ENCODE peak calls at places on chromosomes 5 and 9, in five cellular contexts. Z, V, S, J and F are unnamed samples.

GRCh38 chr5:33631786-33632185 is 191.0 kb downstream of the TARS1 start:
- DNase-seq in Z (peak; percentile 90), V (peak; percentile 43), S (peak; percentile 4), J (no peak), F (peak; percentile 53)

GRCh38 chr5:42993516-42994284 is 46.4 kb downstream of the ANXA2R start:
- DNase-seq in Z (peak; percentile 38), V (peak; percentile 89), S (no peak), J (no peak), F (peak; percentile 88)

GRCh38 chr9:99954108-99954507 is 47.7 kb downstream of the STX17 start:
- DNase-seq in Z (no peak), V (no peak), S (no peak), J (no peak), F (no peak)

GRCh38 chr9:8649157-8649556 is 849.6 kb upstream of the DMAC1 start:
- DNase-seq in Z (no peak), V (no peak), S (no peak), J (no peak), F (no peak)

GRCh38 chr9:126701820-126702500 is 88.2 kb downstream of the LMX1B start:
- DNase-seq in Z (no peak), V (no peak), S (no peak), J (no peak), F (no peak)

GRCh38 chr5:118548761-118549160 is 439.6 kb downstream of the DTWD2 start:
- DNase-seq in Z (peak; percentile 57), V (peak; percentile 52), S (no peak), J (no peak), F (peak; percentile 51)

GRCh38 chr5:159017787-159018186 is 81.9 kb downstream of the EBF1 start:
- DNase-seq in Z (peak; percentile 47), V (peak; percentile 94), S (no peak), J (no peak), F (peak; percentile 92)

GRCh38 chr5:662751-663435 is 30.3 kb downstream of the TPPP start:
- DNase-seq in Z (no peak), V (no peak), S (no peak), J (no peak), F (no peak)

GRCh38 chr5:173625686-173626500 is 9.4 kb upstream of the BOD1 start:
- DNase-seq in Z (no peak), V (peak; percentile 49), S (no peak), J (no peak), F (no peak)

GRCh38 chr5:136013559-136013958 is 15.2 kb upstream of the TGFBI start:
- DNase-seq in Z (no peak), V (no peak), S (no peak), J (no peak), F (no peak)

GRCh38 chr5:51380603-51381207 is 2.5 kb upstream of the ISL1 start:
- DNase-seq in Z (peak; percentile 43), V (peak; percentile 37), S (no peak), J (peak; percentile 63), F (peak; percentile 20)

GRCh38 chr9:28801144-28801799 is 1228.0 kb upstream of the C9orf72 start:
- DNase-seq in Z (peak; percentile 82), V (peak; percentile 56), S (no peak), J (no peak), F (peak; percentile 16)

GRCh38 chr9:112170235-112170634 is 4.9 kb downstream of the SUSD1 start:
- DNase-seq in Z (peak; percentile 79), V (no peak), S (no peak), J (no peak), F (peak; percentile 25)

GRCh38 chr9:34994429-34995287 is 5.1 kb downstream of the DNAJB5 start:
- DNase-seq in Z (peak; percentile 68), V (peak; percentile 60), S (no peak), J (no peak), F (peak; percentile 48)

GRCh38 chr5:99191181-99191775 is 262.5 kb upstream of the CHD1 start:
- DNase-seq in Z (no peak), V (peak; percentile 60), S (no peak), J (no peak), F (peak; percentile 3)

GRCh38 chr5:173830421-173830820 is 57.7 kb upstream of the CPEB4 start:
- DNase-seq in Z (no peak), V (no peak), S (no peak), J (no peak), F (no peak)

GRCh38 chr5:171660438-171660837 is 125.2 kb upstream of the SMIM23 start:
- DNase-seq in Z (no peak), V (no peak), S (no peak), J (no peak), F (no peak)

GRCh38 chr9:13088734-13089427 is 190.6 kb downstream of the MPDZ start:
- DNase-seq in Z (peak; percentile 59), V (peak; percentile 77), S (peak; percentile 26), J (peak; percentile 68), F (peak; percentile 55)

GRCh38 chr9:127873886-127874285 is 3.6 kb downstream of the AK1 start:
- DNase-seq in Z (no peak), V (no peak), S (no peak), J (no peak), F (no peak)

GRCh38 chr9:13432914-13433313 is 153.4 kb upstream of the MPDZ start:
- DNase-seq in Z (no peak), V (peak; percentile 23), S (no peak), J (no peak), F (peak; percentile 45)